ENCODE peak calls at places on chromosomes 11 and 22, in seven cellular contexts. B is brain microvascular endothelial cell; I is lower leg skin; E is iris pigment epithelial cell; C is activated T-cell treated with anti-CD3 and anti-CD28 coated beads, Interleukin-2, amount 50 U/mL, for 1 hour; W is AG20443; P is NCI-H774. L is an unnamed sample.

GRCh38 chr22:31281733-31282132 is 10.6 kb downstream of the PIK3IP1 start:
- DNase-seq in E (no peak), I (peak), C (no peak), P (no peak), W (no peak), B (no peak), L (no peak)

GRCh38 chr11:44775366-44776356 is 48.9 kb downstream of the TSPAN18 start:
- DNase-seq in W (peak), B (peak), C (peak), E (peak), I (peak), P (peak), L (peak)

GRCh38 chr11:119759324-119759723 is 30.3 kb upstream of the NECTIN1 start:
- DNase-seq in W (peak), I (no peak), B (peak), E (peak), C (no peak), P (no peak), L (peak)

GRCh38 chr11:3916962-3917361 is 61.5 kb downstream of the STIM1 start:
- DNase-seq in E (no peak), B (no peak), C (no peak), P (no peak), W (no peak), I (no peak), L (no peak)

GRCh38 chr11:96187779-96188624 is 155.0 kb downstream of the MAML2 start:
- DNase-seq in P (no peak), C (no peak), W (peak), E (peak), B (peak), I (no peak), L (peak)

GRCh38 chr11:47412152-47412746 is 3.9 kb downstream of the SLC39A13 start:
- DNase-seq in C (peak), P (peak), E (no peak), W (peak), I (no peak), B (no peak), L (peak)

GRCh38 chr11:75734491-75735180 is 17.0 kb downstream of the MOGAT2 start:
- DNase-seq in C (no peak), E (no peak), B (no peak), I (peak), W (no peak), P (no peak), L (no peak)

GRCh38 chr22:20804650-20805049 is 30.7 kb downstream of the SERPIND1 start:
- DNase-seq in I (no peak), E (no peak), P (no peak), B (no peak), W (no peak), C (no peak), L (no peak)

GRCh38 chr22:37175414-37176144 is 12.5 kb downstream of the C1QTNF6 start:
- DNase-seq in B (no peak), W (no peak), I (peak), E (no peak), C (peak), P (no peak), L (no peak)

GRCh38 chr11:121578216-121579063 is 125.7 kb upstream of the SORL1-AS1 start:
- DNase-seq in P (no peak), I (no peak), E (peak), C (no peak), B (no peak), W (peak), L (no peak)

GRCh38 chr11:7514099-7514725 is 413 bp downstream of the PPFIBP2 start:
- DNase-seq in E (no peak), W (peak), B (no peak), C (peak), I (peak), P (no peak), L (no peak)

GRCh38 chr11:120102862-120103118 is 35.1 kb downstream of the TRIM29 start:
- DNase-seq in W (no peak), P (no peak), E (no peak), I (no peak), B (no peak), C (no peak), L (no peak)

GRCh38 chr11:111602865-111603632 is 800 bp downstream of the SIK2 start:
- DNase-seq in E (peak), P (peak), W (peak), I (no peak), C (no peak), B (peak), L (peak)

GRCh38 chr11:19642185-19642591 is 70.4 kb upstream of the NAV2 start:
- DNase-seq in P (no peak), C (no peak), W (peak), E (no peak), I (no peak), B (no peak), L (no peak)

GRCh38 chr11:86152006-86152862 is 83.3 kb upstream of the PICALM start:
- DNase-seq in P (no peak), I (no peak), E (peak), C (no peak), W (peak), B (no peak), L (peak)

GRCh38 chr11:87266751-87267150 is 229.0 kb downstream of the TMEM135 start:
- DNase-seq in B (no peak), P (no peak), E (peak), W (no peak), I (no peak), C (no peak), L (no peak)

GRCh38 chr22:31210830-31211503 is 1.1 kb upstream of the LIMK2 start:
- DNase-seq in W (peak), P (peak), C (no peak), B (no peak), E (peak), I (no peak), L (peak)

GRCh38 chr11:79406376-79406775 is 34.5 kb downstream of the TENM4 start:
- DNase-seq in E (no peak), B (no peak), W (no peak), P (no peak), C (no peak), I (no peak), L (no peak)

L was measured in EL.